ENCODE peak calls at places on chromosome X, in five cellular contexts. V is dorsolateral prefrontal cortex, K is neural progenitor cell, U is esophagus squamous epithelium, I is T-helper 2 cell. T is an unnamed sample.

GRCh38 chrX:109926743-109927662 is 75.9 kb upstream of the TMEM164 start:
- DNase-seq in U (no peak), V (no peak), I (no peak), K (no peak), T (no peak)

GRCh38 chrX:24395775-24396174 is 35.3 kb downstream of the SUPT20HL1 start:
- DNase-seq in V (no peak), K (peak), I (no peak), U (no peak), T (peak)

GRCh38 chrX:132292753-132293152 is 73.5 kb upstream of the RAP2C start:
- DNase-seq in U (no peak), K (peak), V (no peak), I (no peak), T (peak)

GRCh38 chrX:150805736-150806135 is 92.7 kb downstream of the CD99L2 start:
- DNase-seq in U (no peak), K (no peak), I (no peak), V (no peak), T (no peak)

GRCh38 chrX:45517090-45517973 is 316.7 kb upstream of the DIPK2B start:
- DNase-seq in V (no peak), I (no peak), K (no peak), U (no peak), T (no peak)

GRCh38 chrX:41457618-41458192 is 10.6 kb downstream of the NYX start:
- DNase-seq in K (no peak), V (no peak), U (no peak), I (no peak), T (peak)

GRCh38 chrX:2710041-2710471 is 19.0 kb downstream of the CD99 start:
- DNase-seq in I (peak), K (no peak), U (no peak), V (no peak), T (peak)

GRCh38 chrX:10513974-10514373 is 106.4 kb downstream of the MID1 start:
- DNase-seq in I (no peak), U (no peak), V (no peak), K (no peak), T (no peak)

GRCh38 chrX:123121241-123121640 is 62.8 kb upstream of the GRIA3 start:
- DNase-seq in V (no peak), K (no peak), I (no peak), U (no peak), T (peak)

GRCh38 chrX:131827935-131828334 is 195.2 kb upstream of the STK26 start:
- DNase-seq in U (no peak), V (no peak), K (peak), I (no peak), T (no peak)

GRCh38 chrX:155068165-155068564 is 2.8 kb downstream of the CMC4 start:
- DNase-seq in K (no peak), I (no peak), V (no peak), U (no peak), T (peak)

GRCh38 chrX:24693453-24694202 is at the start of gene POLA1:
- DNase-seq in K (peak), I (peak), V (peak), U (peak), T (peak)

GRCh38 chrX:75303795-75304194 is 29.9 kb downstream of the UPRT start:
- DNase-seq in U (no peak), V (no peak), K (no peak), I (no peak), T (no peak)

GRCh38 chrX:115491766-115492165 is 69.2 kb upstream of the PLS3 start:
- DNase-seq in V (no peak), K (no peak), I (no peak), U (no peak), T (no peak)

GRCh38 chrX:115047181-115047580 is 29.8 kb upstream of the IL13RA2 start:
- DNase-seq in K (no peak), U (no peak), V (no peak), I (no peak), T (no peak)

GRCh38 chrX:24149346-24150050 is at the start of gene ZFX:
- DNase-seq in U (peak), K (peak), V (peak), I (peak), T (peak)

GRCh38 chrX:13066391-13066790 is 22.0 kb upstream of the FAM9C start:
- DNase-seq in I (no peak), U (no peak), V (no peak), K (no peak), T (no peak)

GRCh38 chrX:69362889-69363288 is 141.2 kb upstream of the NALF2 start:
- DNase-seq in K (no peak), I (no peak), V (no peak), U (no peak), T (no peak)

GRCh38 chrX:7159132-7159861 is 11.3 kb upstream of the PUDP start:
- DNase-seq in I (no peak), V (no peak), K (no peak), U (no peak), T (no peak)

GRCh38 chrX:23246001-23246400 is 88.6 kb upstream of the PTCHD1 start:
- DNase-seq in I (no peak), V (no peak), U (no peak), K (no peak), T (no peak)

GRCh38 chrX:151899622-151900021 is 13.1 kb upstream of the MAGEA4 start:
- DNase-seq in V (no peak), I (no peak), K (no peak), U (no peak), T (no peak)

GRCh38 chrX:118370921-118371624 is 25.2 kb downstream of the WDR44 start:
- DNase-seq in U (no peak), I (no peak), K (no peak), V (no peak), T (no peak)

GRCh38 chrX:119488749-119489148 is 20.5 kb downstream of the SLC25A5 start:
- DNase-seq in U (no peak), K (peak), I (peak), V (peak), T (no peak)

GRCh38 chrX:8629871-8630270 is 102.1 kb downstream of the ANOS1 start:
- DNase-seq in I (no peak), K (no peak), U (no peak), V (no peak), T (no peak)

GRCh38 chrX:53319614-53320542 is 38.5 kb upstream of the IQSEC2 start:
- DNase-seq in V (no peak), I (no peak), U (no peak), K (peak), T (no peak)

GRCh38 chrX:133676344-133677122 is 261.2 kb upstream of the GPC4 start:
- DNase-seq in V (no peak), I (no peak), K (no peak), U (no peak), T (no peak)

GRCh38 chrX:45200741-45201234 is at the start of gene DIPK2B:
- DNase-seq in I (no peak), K (no peak), U (no peak), V (no peak), T (no peak)

GRCh38 chrX:323721-324628 is 5.4 kb upstream of the GTPBP6 start:
- DNase-seq in U (no peak), I (peak), K (peak), V (no peak), T (peak)

GRCh38 chrX:109714340-109714958 is 18.6 kb downstream of the ACSL4 start:
- DNase-seq in K (no peak), V (no peak), U (no peak), I (no peak), T (no peak)

GRCh38 chrX:138765061-138765460 is 53.5 kb upstream of the FGF13 start:
- DNase-seq in V (no peak), I (no peak), U (no peak), K (no peak), T (no peak)

T was measured in islet precursor cell.